ENCODE peak calls at places on chromosomes 6 and 20, in six cellular contexts. One of them, this sample, is unnamed.

GRCh38 chr6:125947581-125947980 is 9.0 kb upstream of the HINT3 start:
- DNase-seq in right lobe of liver: no peak
- DNase-seq in A549: no peak
- DNase-seq in CD4-positive, CD25-positive, alpha-beta regulatory T cell: no peak
- DNase-seq in SK-N-SH: no peak
- DNase-seq in Jurkat, Clone E6-1: no peak
- DNase-seq in this sample: no peak

GRCh38 chr6:131823276-131823902 is 15.6 kb downstream of the ENPP1 start:
- DNase-seq in right lobe of liver: no peak
- DNase-seq in A549: no peak
- DNase-seq in CD4-positive, CD25-positive, alpha-beta regulatory T cell: no peak
- DNase-seq in SK-N-SH: no peak
- DNase-seq in Jurkat, Clone E6-1: no peak
- DNase-seq in this sample: no peak

GRCh38 chr6:28537509-28538140 is 11.9 kb downstream of the GPX5 start:
- DNase-seq in right lobe of liver: no peak
- DNase-seq in A549: no peak
- DNase-seq in CD4-positive, CD25-positive, alpha-beta regulatory T cell: no peak
- DNase-seq in SK-N-SH: no peak
- DNase-seq in Jurkat, Clone E6-1: no peak
- DNase-seq in this sample: peak; percentile 35

GRCh38 chr6:109024784-109025183 is 69.9 kb downstream of the SESN1 start:
- DNase-seq in right lobe of liver: no peak
- DNase-seq in A549: no peak
- DNase-seq in CD4-positive, CD25-positive, alpha-beta regulatory T cell: no peak
- DNase-seq in SK-N-SH: no peak
- DNase-seq in Jurkat, Clone E6-1: no peak
- DNase-seq in this sample: no peak

GRCh38 chr6:27839303-27840081 is 72.7 kb downstream of the OR2B2 start:
- DNase-seq in right lobe of liver: peak; percentile 54
- DNase-seq in A549: peak; percentile 28
- DNase-seq in CD4-positive, CD25-positive, alpha-beta regulatory T cell: no peak
- DNase-seq in SK-N-SH: peak; percentile 32
- DNase-seq in Jurkat, Clone E6-1: no peak
- DNase-seq in this sample: peak; percentile 23

GRCh38 chr6:157558049-157558448 is 177.1 kb downstream of the ZDHHC14 start:
- DNase-seq in right lobe of liver: no peak
- DNase-seq in A549: no peak
- DNase-seq in CD4-positive, CD25-positive, alpha-beta regulatory T cell: no peak
- DNase-seq in SK-N-SH: no peak
- DNase-seq in Jurkat, Clone E6-1: no peak
- DNase-seq in this sample: no peak

GRCh38 chr6:25898289-25898977 is 24.4 kb upstream of the SLC17A3 start:
- DNase-seq in right lobe of liver: no peak
- DNase-seq in A549: no peak
- DNase-seq in CD4-positive, CD25-positive, alpha-beta regulatory T cell: no peak
- DNase-seq in SK-N-SH: no peak
- DNase-seq in Jurkat, Clone E6-1: no peak
- DNase-seq in this sample: no peak

GRCh38 chr6:159008656-159009288 is 8.8 kb upstream of the RSPH3 start:
- DNase-seq in right lobe of liver: no peak
- DNase-seq in A549: peak; percentile 21
- DNase-seq in CD4-positive, CD25-positive, alpha-beta regulatory T cell: no peak
- DNase-seq in SK-N-SH: peak; percentile 8
- DNase-seq in Jurkat, Clone E6-1: peak; percentile 38
- DNase-seq in this sample: peak; percentile 66

GRCh38 chr6:81242634-81243033 is 509.8 kb downstream of the TENT5A start:
- DNase-seq in right lobe of liver: no peak
- DNase-seq in A549: no peak
- DNase-seq in CD4-positive, CD25-positive, alpha-beta regulatory T cell: no peak
- DNase-seq in SK-N-SH: no peak
- DNase-seq in Jurkat, Clone E6-1: no peak
- DNase-seq in this sample: no peak

GRCh38 chr20:13610205-13610604 is 28.5 kb downstream of the TASP1 start:
- DNase-seq in right lobe of liver: no peak
- DNase-seq in A549: no peak
- DNase-seq in CD4-positive, CD25-positive, alpha-beta regulatory T cell: no peak
- DNase-seq in SK-N-SH: peak; percentile 9
- DNase-seq in Jurkat, Clone E6-1: peak; percentile 51
- DNase-seq in this sample: no peak

GRCh38 chr6:37600287-37600916 is 97.3 kb downstream of the MDGA1 start:
- DNase-seq in right lobe of liver: no peak
- DNase-seq in A549: no peak
- DNase-seq in CD4-positive, CD25-positive, alpha-beta regulatory T cell: no peak
- DNase-seq in SK-N-SH: no peak
- DNase-seq in Jurkat, Clone E6-1: no peak
- DNase-seq in this sample: no peak

GRCh38 chr20:2528671-2529070 is 7.7 kb upstream of the TMC2 start:
- DNase-seq in right lobe of liver: no peak
- DNase-seq in A549: no peak
- DNase-seq in CD4-positive, CD25-positive, alpha-beta regulatory T cell: no peak
- DNase-seq in SK-N-SH: no peak
- DNase-seq in Jurkat, Clone E6-1: no peak
- DNase-seq in this sample: no peak

GRCh38 chr20:24984963-24985640 is 7.4 kb downstream of the APMAP start:
- DNase-seq in right lobe of liver: no peak
- DNase-seq in A549: no peak
- DNase-seq in CD4-positive, CD25-positive, alpha-beta regulatory T cell: no peak
- DNase-seq in SK-N-SH: no peak
- DNase-seq in Jurkat, Clone E6-1: no peak
- DNase-seq in this sample: no peak

GRCh38 chr6:111874030-111874425 is 776 bp upstream of the FYN start:
- DNase-seq in right lobe of liver: no peak
- DNase-seq in A549: no peak
- DNase-seq in CD4-positive, CD25-positive, alpha-beta regulatory T cell: peak; percentile 66
- DNase-seq in SK-N-SH: no peak
- DNase-seq in Jurkat, Clone E6-1: peak; percentile 70
- DNase-seq in this sample: peak; percentile 66

GRCh38 chr6:89928604-89929003 is 34.3 kb downstream of the GJA10 start:
- DNase-seq in right lobe of liver: no peak
- DNase-seq in A549: no peak
- DNase-seq in CD4-positive, CD25-positive, alpha-beta regulatory T cell: no peak
- DNase-seq in SK-N-SH: no peak
- DNase-seq in Jurkat, Clone E6-1: no peak
- DNase-seq in this sample: no peak

GRCh38 chr6:143536461-143536865 is 24.9 kb upstream of the FUCA2 start:
- DNase-seq in right lobe of liver: peak; percentile 64
- DNase-seq in A549: no peak
- DNase-seq in CD4-positive, CD25-positive, alpha-beta regulatory T cell: peak; percentile 32
- DNase-seq in SK-N-SH: no peak
- DNase-seq in Jurkat, Clone E6-1: no peak
- DNase-seq in this sample: peak; percentile 58

GRCh38 chr6:166765234-166765541 is 138.1 kb upstream of the RPS6KA2 start:
- DNase-seq in right lobe of liver: no peak
- DNase-seq in A549: no peak
- DNase-seq in CD4-positive, CD25-positive, alpha-beta regulatory T cell: no peak
- DNase-seq in SK-N-SH: no peak
- DNase-seq in Jurkat, Clone E6-1: no peak
- DNase-seq in this sample: no peak

GRCh38 chr6:35386989-35387388 is 44.6 kb downstream of the PPARD start:
- DNase-seq in right lobe of liver: no peak
- DNase-seq in A549: no peak
- DNase-seq in CD4-positive, CD25-positive, alpha-beta regulatory T cell: no peak
- DNase-seq in SK-N-SH: no peak
- DNase-seq in Jurkat, Clone E6-1: no peak
- DNase-seq in this sample: no peak

GRCh38 chr6:62982951-62983350 is 228.3 kb upstream of the FKBP1C start:
- DNase-seq in right lobe of liver: no peak
- DNase-seq in A549: no peak
- DNase-seq in CD4-positive, CD25-positive, alpha-beta regulatory T cell: no peak
- DNase-seq in SK-N-SH: no peak
- DNase-seq in Jurkat, Clone E6-1: no peak
- DNase-seq in this sample: no peak

GRCh38 chr6:88760091-88760490 is 203.3 kb downstream of the RNGTT start:
- DNase-seq in right lobe of liver: no peak
- DNase-seq in A549: no peak
- DNase-seq in CD4-positive, CD25-positive, alpha-beta regulatory T cell: no peak
- DNase-seq in SK-N-SH: no peak
- DNase-seq in Jurkat, Clone E6-1: no peak
- DNase-seq in this sample: no peak

GRCh38 chr6:88763160-88763559 is 200.3 kb downstream of the RNGTT start:
- DNase-seq in right lobe of liver: no peak
- DNase-seq in A549: no peak
- DNase-seq in CD4-positive, CD25-positive, alpha-beta regulatory T cell: no peak
- DNase-seq in SK-N-SH: no peak
- DNase-seq in Jurkat, Clone E6-1: no peak
- DNase-seq in this sample: no peak

GRCh38 chr6:88761237-88762031 is 202.0 kb downstream of the RNGTT start:
- DNase-seq in right lobe of liver: no peak
- DNase-seq in A549: no peak
- DNase-seq in CD4-positive, CD25-positive, alpha-beta regulatory T cell: no peak
- DNase-seq in SK-N-SH: no peak
- DNase-seq in Jurkat, Clone E6-1: peak; percentile 42
- DNase-seq in this sample: no peak
- H3K4me3 ChIP-seq in right lobe of liver: no peak overlapping the region
- H3K4me3 ChIP-seq in A549: no peak overlapping the region
- H3K4me3 ChIP-seq in CD4-positive, CD25-positive, alpha-beta regulatory T cell: no peak overlapping the region
- H3K4me3 ChIP-seq in SK-N-SH: no peak overlapping the region
- H3K4me3 ChIP-seq in Jurkat, Clone E6-1: no peak overlapping the region
- H3K4me3 ChIP-seq in this sample: no peak overlapping the region

GRCh38 chr20:4243071-4243470 is 227.7 kb upstream of the RNF24 start:
- DNase-seq in right lobe of liver: no peak
- DNase-seq in A549: no peak
- DNase-seq in CD4-positive, CD25-positive, alpha-beta regulatory T cell: no peak
- DNase-seq in SK-N-SH: no peak
- DNase-seq in Jurkat, Clone E6-1: no peak
- DNase-seq in this sample: no peak
- H3K4me3 ChIP-seq in right lobe of liver: no peak overlapping the region
- H3K4me3 ChIP-seq in A549: no peak overlapping the region
- H3K4me3 ChIP-seq in CD4-positive, CD25-positive, alpha-beta regulatory T cell: no peak overlapping the region
- H3K4me3 ChIP-seq in SK-N-SH: no peak overlapping the region
- H3K4me3 ChIP-seq in Jurkat, Clone E6-1: no peak overlapping the region
- H3K4me3 ChIP-seq in this sample: no peak overlapping the region

GRCh38 chr20:37918035-37918434 is 15.1 kb downstream of the VSTM2L start:
- DNase-seq in right lobe of liver: no peak
- DNase-seq in A549: no peak
- DNase-seq in CD4-positive, CD25-positive, alpha-beta regulatory T cell: no peak
- DNase-seq in SK-N-SH: no peak
- DNase-seq in Jurkat, Clone E6-1: no peak
- DNase-seq in this sample: no peak
- H3K4me3 ChIP-seq in right lobe of liver: no peak overlapping the region
- H3K4me3 ChIP-seq in A549: no peak overlapping the region
- H3K4me3 ChIP-seq in CD4-positive, CD25-positive, alpha-beta regulatory T cell: no peak overlapping the region
- H3K4me3 ChIP-seq in SK-N-SH: no peak overlapping the region
- H3K4me3 ChIP-seq in Jurkat, Clone E6-1: no peak overlapping the region
- H3K4me3 ChIP-seq in this sample: no peak overlapping the region

GRCh38 chr6:32152414-32153251 is 894 bp upstream of the PRRT1 start:
- DNase-seq in right lobe of liver: no peak
- DNase-seq in A549: no peak
- DNase-seq in CD4-positive, CD25-positive, alpha-beta regulatory T cell: no peak
- DNase-seq in SK-N-SH: peak; percentile 48
- DNase-seq in Jurkat, Clone E6-1: no peak
- DNase-seq in this sample: no peak
- H3K4me3 ChIP-seq in right lobe of liver: peak overlapping the region; percentile 78
- H3K4me3 ChIP-seq in A549: peak overlapping the region; percentile 59
- H3K4me3 ChIP-seq in CD4-positive, CD25-positive, alpha-beta regulatory T cell: no peak overlapping the region
- H3K4me3 ChIP-seq in SK-N-SH: peak overlapping the region; percentile 81
- H3K4me3 ChIP-seq in Jurkat, Clone E6-1: peak overlapping the region; percentile 75
- H3K4me3 ChIP-seq in this sample: no peak overlapping the region

GRCh38 chr6:122484760-122485159 is 13.2 kb upstream of the SERINC1 start:
- DNase-seq in right lobe of liver: no peak
- DNase-seq in A549: no peak
- DNase-seq in CD4-positive, CD25-positive, alpha-beta regulatory T cell: no peak
- DNase-seq in SK-N-SH: no peak
- DNase-seq in Jurkat, Clone E6-1: no peak
- DNase-seq in this sample: no peak

GRCh38 chr6:122482750-122483080 is 11.1 kb upstream of the SERINC1 start:
- DNase-seq in right lobe of liver: no peak
- DNase-seq in A549: no peak
- DNase-seq in CD4-positive, CD25-positive, alpha-beta regulatory T cell: no peak
- DNase-seq in SK-N-SH: no peak
- DNase-seq in Jurkat, Clone E6-1: no peak
- DNase-seq in this sample: no peak
- H3K4me3 ChIP-seq in right lobe of liver: no peak overlapping the region
- H3K4me3 ChIP-seq in A549: no peak overlapping the region
- H3K4me3 ChIP-seq in CD4-positive, CD25-positive, alpha-beta regulatory T cell: no peak overlapping the region
- H3K4me3 ChIP-seq in SK-N-SH: no peak overlapping the region
- H3K4me3 ChIP-seq in Jurkat, Clone E6-1: no peak overlapping the region
- H3K4me3 ChIP-seq in this sample: no peak overlapping the region

GRCh38 chr6:44001318-44001868 is 125.9 kb downstream of the MRPL14 start:
- DNase-seq in right lobe of liver: no peak
- DNase-seq in A549: no peak
- DNase-seq in CD4-positive, CD25-positive, alpha-beta regulatory T cell: no peak
- DNase-seq in SK-N-SH: peak; percentile 67
- DNase-seq in Jurkat, Clone E6-1: peak; percentile 74
- DNase-seq in this sample: no peak
- H3K4me3 ChIP-seq in right lobe of liver: no peak overlapping the region
- H3K4me3 ChIP-seq in A549: peak overlapping the region; percentile 60
- H3K4me3 ChIP-seq in CD4-positive, CD25-positive, alpha-beta regulatory T cell: no peak overlapping the region
- H3K4me3 ChIP-seq in SK-N-SH: no peak overlapping the region
- H3K4me3 ChIP-seq in Jurkat, Clone E6-1: peak overlapping the region; percentile 62
- H3K4me3 ChIP-seq in this sample: no peak overlapping the region

GRCh38 chr20:39879296-39879695 is 809.7 kb downstream of the MAFB start:
- DNase-seq in right lobe of liver: no peak
- DNase-seq in A549: no peak
- DNase-seq in CD4-positive, CD25-positive, alpha-beta regulatory T cell: no peak
- DNase-seq in SK-N-SH: no peak
- DNase-seq in Jurkat, Clone E6-1: no peak
- DNase-seq in this sample: no peak

GRCh38 chr20:39876974-39877615 is 811.9 kb downstream of the MAFB start:
- DNase-seq in right lobe of liver: no peak
- DNase-seq in A549: no peak
- DNase-seq in CD4-positive, CD25-positive, alpha-beta regulatory T cell: no peak
- DNase-seq in SK-N-SH: peak; percentile 12
- DNase-seq in Jurkat, Clone E6-1: no peak
- DNase-seq in this sample: no peak

GRCh38 chr20:39878321-39878720 is 810.7 kb downstream of the MAFB start:
- DNase-seq in right lobe of liver: no peak
- DNase-seq in A549: no peak
- DNase-seq in CD4-positive, CD25-positive, alpha-beta regulatory T cell: no peak
- DNase-seq in SK-N-SH: no peak
- DNase-seq in Jurkat, Clone E6-1: no peak
- DNase-seq in this sample: no peak

GRCh38 chr20:39878809-39879208 is 810.2 kb downstream of the MAFB start:
- DNase-seq in right lobe of liver: no peak
- DNase-seq in A549: no peak
- DNase-seq in CD4-positive, CD25-positive, alpha-beta regulatory T cell: no peak
- DNase-seq in SK-N-SH: no peak
- DNase-seq in Jurkat, Clone E6-1: no peak
- DNase-seq in this sample: no peak

GRCh38 chr20:39877792-39878191 is 811.2 kb downstream of the MAFB start:
- DNase-seq in right lobe of liver: no peak
- DNase-seq in A549: no peak
- DNase-seq in CD4-positive, CD25-positive, alpha-beta regulatory T cell: no peak
- DNase-seq in SK-N-SH: no peak
- DNase-seq in Jurkat, Clone E6-1: no peak
- DNase-seq in this sample: no peak
- H3K4me3 ChIP-seq in right lobe of liver: no peak overlapping the region
- H3K4me3 ChIP-seq in A549: no peak overlapping the region
- H3K4me3 ChIP-seq in CD4-positive, CD25-positive, alpha-beta regulatory T cell: no peak overlapping the region
- H3K4me3 ChIP-seq in SK-N-SH: no peak overlapping the region
- H3K4me3 ChIP-seq in Jurkat, Clone E6-1: no peak overlapping the region
- H3K4me3 ChIP-seq in this sample: no peak overlapping the region

This sample was measured in CD4-positive, alpha-beta memory T cell.